ENCODE peak calls at places on chromosomes 2 and 18, in eight cellular contexts. K is epithelial cell of esophagus, Q is choroid plexus epithelial cell, P is left ventricle myocardium inferior, E is transverse colon, F is nephron progenitor cell, R is fibroblast of pulmonary artery, N is progenitor cell of endocrine pancreas. B is an unnamed sample.

GRCh38 chr2:30230479-30230854 is 867 bp upstream of the LBH start:
- DNase-seq in K (no peak), F (peak; percentile 50), N (peak; percentile 15), E (no peak), R (peak; percentile 76), P (peak; percentile 48), Q (peak; percentile 51), B (no peak)

GRCh38 chr2:160394153-160394552 is 99.5 kb downstream of the RBMS1 start:
- DNase-seq in F (no peak), Q (no peak), N (no peak), K (no peak), R (no peak), E (no peak), P (no peak), B (no peak)

GRCh38 chr18:74450626-74451025 is 6.5 kb downstream of the DIPK1C start:
- DNase-seq in E (no peak), P (peak; percentile 40), N (no peak), Q (no peak), R (no peak), F (no peak), K (no peak), B (no peak)

GRCh38 chr2:30354621-30355020 is 92.4 kb upstream of the LCLAT1 start:
- DNase-seq in E (no peak), P (no peak), K (no peak), Q (no peak), F (no peak), N (no peak), R (no peak), B (no peak)

GRCh38 chr2:241496904-241497877 is 11.2 kb downstream of the STK25 start:
- DNase-seq in K (no peak), E (peak; percentile 81), Q (no peak), N (no peak), P (no peak), R (no peak), F (no peak), B (no peak)

GRCh38 chr18:68779169-68779568 is 18.7 kb upstream of the CCDC102B start:
- DNase-seq in Q (peak; percentile 93), R (peak; percentile 92), K (peak; percentile 85), E (no peak), N (no peak), P (no peak), F (no peak), B (no peak)

GRCh38 chr18:22302152-22302551 is 115.6 kb downstream of the CTAGE1 start:
- DNase-seq in R (no peak), P (no peak), K (no peak), F (no peak), E (no peak), Q (no peak), N (no peak), B (no peak)

GRCh38 chr2:113977660-113978523 is 88.0 kb downstream of the ACTR3 start:
- DNase-seq in Q (peak; percentile 62), E (no peak), N (no peak), R (peak; percentile 62), K (peak; percentile 45), P (no peak), F (no peak), B (no peak)

GRCh38 chr2:236964291-236964690 is 121.4 kb upstream of the COPS8 start:
- DNase-seq in E (no peak), N (no peak), F (no peak), R (no peak), K (no peak), P (no peak), Q (no peak), B (no peak)

GRCh38 chr2:241880311-241881073 is 11.0 kb downstream of the RTP5 start:
- DNase-seq in K (no peak), E (no peak), Q (no peak), F (no peak), R (no peak), N (no peak), P (no peak), B (no peak)

GRCh38 chr2:368386-368785 is 80.5 kb upstream of the ALKAL2 start:
- DNase-seq in K (no peak), P (no peak), F (no peak), Q (no peak), N (no peak), R (no peak), E (no peak), B (no peak)

GRCh38 chr2:178193823-178194599 is at the start of gene OSBPL6:
- DNase-seq in P (peak; percentile 87), N (peak; percentile 58), Q (peak; percentile 85), R (peak; percentile 88), K (peak; percentile 93), F (peak; percentile 84), E (peak; percentile 82), B (peak; percentile 50)

GRCh38 chr2:178188466-178188865 is 5.8 kb upstream of the OSBPL6 start:
- DNase-seq in F (no peak), P (no peak), K (peak; percentile 57), R (no peak), E (no peak), Q (no peak), N (no peak), B (no peak)

GRCh38 chr2:178187861-178188260 is 6.5 kb upstream of the OSBPL6 start:
- DNase-seq in R (no peak), F (no peak), N (no peak), K (no peak), Q (no peak), P (no peak), E (no peak), B (no peak)

GRCh38 chr2:178193496-178193822 is 853 bp upstream of the OSBPL6 start:
- DNase-seq in Q (no peak), N (no peak), R (no peak), K (no peak), P (no peak), F (no peak), E (no peak), B (no peak)

GRCh38 chr2:178190938-178191910 is 3.1 kb upstream of the OSBPL6 start:
- DNase-seq in F (no peak), K (peak; percentile 63), E (no peak), N (no peak), R (peak; percentile 19), P (no peak), Q (no peak), B (no peak)
- TF ChIP-seq CTCF in F (no peak), K (no peak), E (no peak), N (no peak), R (no peak), P (peak; percentile 10), Q (no peak), B (no peak)

DNA sequence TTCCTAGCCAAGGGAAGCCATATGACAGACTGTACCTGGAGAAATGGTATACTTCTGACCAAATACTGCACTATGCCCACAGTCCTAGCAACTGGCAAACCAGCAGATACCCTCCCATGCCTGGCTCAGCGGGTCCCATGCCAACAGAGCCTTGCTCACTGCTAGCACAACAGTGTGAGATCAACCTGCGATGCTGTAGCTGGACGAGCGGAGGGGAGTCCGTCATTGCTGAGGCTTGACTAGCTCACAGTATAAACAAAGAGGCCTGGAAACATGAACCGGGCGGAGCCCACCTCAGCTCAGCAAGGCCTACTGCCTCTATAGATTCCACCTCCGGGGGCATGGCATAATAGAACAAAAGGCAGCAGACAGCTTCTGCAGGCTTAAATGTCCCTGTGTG is 93.2 kb upstream of the CAB39 start:
- DNase-seq in Q (no peak), E (no peak), P (no peak), N (no peak), K (no peak), R (no peak), F (no peak), B (no peak)
- TF ChIP-seq CTCF in Q (no peak), E (no peak), P (no peak), N (no peak), K (no peak), R (no peak), F (no peak), B (no peak)

GRCh38 chr18:10074122-10074521 is 160.3 kb downstream of the VAPA start:
- DNase-seq in K (peak; percentile 82), E (no peak), R (no peak), Q (no peak), N (no peak), P (no peak), F (no peak), B (no peak)

GRCh38 chr18:10080372-10080771 is 166.6 kb downstream of the VAPA start:
- DNase-seq in R (no peak), Q (no peak), E (no peak), P (no peak), K (no peak), N (no peak), F (no peak), B (no peak)

GRCh38 chr18:10078053-10078452 is 164.2 kb downstream of the VAPA start:
- DNase-seq in E (no peak), K (no peak), P (no peak), F (no peak), Q (no peak), R (no peak), N (no peak), B (no peak)

GRCh38 chr18:10072659-10073309 is 159.0 kb downstream of the VAPA start:
- DNase-seq in N (no peak), K (peak; percentile 42), P (no peak), E (no peak), Q (peak; percentile 53), R (peak; percentile 22), F (no peak), B (no peak)

GRCh38 chr18:10076502-10077030 is 162.8 kb downstream of the VAPA start:
- DNase-seq in N (no peak), K (no peak), Q (no peak), R (no peak), E (no peak), F (no peak), P (no peak), B (no peak)
- TF ChIP-seq CTCF in N (peak; percentile 13), K (no peak), Q (no peak), R (no peak), E (no peak), F (no peak), P (no peak), B (no peak)

DNA sequence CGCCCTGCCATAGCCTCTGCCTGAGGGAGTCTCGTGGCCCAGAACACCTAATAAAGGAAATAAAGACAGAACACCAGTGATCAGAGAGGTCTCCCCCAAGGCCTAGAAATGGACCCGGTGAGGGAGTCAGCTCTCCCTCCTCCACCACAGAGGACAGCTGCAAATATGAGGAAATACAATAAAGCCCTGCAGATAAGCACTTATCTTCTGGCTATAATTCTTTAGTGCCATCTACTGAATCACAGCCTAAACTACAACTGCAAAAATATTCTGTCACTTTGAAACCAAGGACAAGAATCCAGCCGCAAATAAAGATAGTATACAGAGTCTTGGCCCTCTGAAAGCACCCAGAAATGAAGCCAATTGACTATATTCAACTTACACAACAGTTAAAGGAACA is 42.4 kb upstream of the TACR1 start:
- DNase-seq in N (no peak), F (no peak), Q (peak; percentile 59), E (no peak), R (peak; percentile 42), P (no peak), K (peak; percentile 41), B (no peak)
- TF ChIP-seq CTCF in N (no peak), F (no peak), Q (peak; percentile 61), E (no peak), R (peak; percentile 28), P (no peak), K (peak; percentile 52), B (no peak)

GRCh38 chr2:63840785-63841253 is 877 bp upstream of the UGP2 start:
- DNase-seq in P (peak; percentile 99), E (peak; percentile 99), R (peak; percentile 98), Q (peak; percentile 99), F (peak; percentile 98), K (peak; percentile 99), N (peak; percentile 98), B (peak; percentile 93)
- TF ChIP-seq CTCF in P (no peak), E (no peak), R (no peak), Q (no peak), F (no peak), K (no peak), N (no peak), B (no peak)